ENCODE peak calls at places on chromosomes 5 and 9, in seven cellular contexts. C is cardiac muscle cell, T is astrocyte of the spinal cord, D is cardiac fibroblast, J is AG04449, X is GM23338, Z is left ventricle myocardium inferior. Q is an unnamed sample.

GRCh38 chr9:41229408-41230401 is 40.6 kb upstream of the ZNG1F start:
- DNase-seq in X (peak), T (peak), C (peak), J (no peak), D (peak), Z (no peak), Q (peak)

GRCh38 chr5:112878760-112879159 is 17.7 kb downstream of the SRP19 start:
- DNase-seq in T (peak), Z (no peak), D (peak), X (peak), C (peak), J (no peak), Q (no peak)

GRCh38 chr9:124771867-124772621 is 933 bp upstream of the NR6A1 start:
- DNase-seq in Z (peak), C (peak), J (no peak), X (peak), D (peak), T (peak), Q (peak)

GRCh38 chr5:93249651-93250289 is 331.2 kb downstream of the NR2F1-AS1 start:
- DNase-seq in X (no peak), D (peak), J (no peak), C (peak), Z (no peak), T (peak), Q (peak)

GRCh38 chr9:2496934-2497333 is 124.7 kb upstream of the VLDLR start:
- DNase-seq in X (no peak), D (no peak), T (no peak), J (no peak), C (no peak), Z (no peak), Q (peak)

GRCh38 chr5:179313849-179314521 is 31.3 kb downstream of the ADAMTS2 start:
- DNase-seq in D (peak), C (peak), X (no peak), J (peak), T (peak), Z (peak), Q (peak)

GRCh38 chr9:26863074-26863473 is 29.5 kb downstream of the CAAP1 start:
- DNase-seq in X (peak), J (no peak), C (peak), T (peak), D (peak), Z (no peak), Q (peak)

GRCh38 chr9:76500056-76500455 is 41.1 kb downstream of the GCNT1 start:
- DNase-seq in Z (no peak), T (no peak), C (no peak), J (no peak), D (no peak), X (no peak), Q (no peak)

GRCh38 chr9:69180670-69181069 is 6.6 kb downstream of the TJP2 start:
- DNase-seq in Z (no peak), T (peak), C (peak), D (peak), X (no peak), J (peak), Q (peak)

GRCh38 chr9:71121275-71122168 is at the start of gene TRPM3:
- DNase-seq in T (no peak), D (no peak), J (no peak), X (peak), C (no peak), Z (no peak), Q (no peak)

GRCh38 chr9:114153761-114154596 is 1.4 kb upstream of the COL27A1 start:
- DNase-seq in D (no peak), C (peak), X (peak), Z (no peak), T (no peak), J (no peak), Q (no peak)

GRCh38 chr9:129336130-129336528 is 158.1 kb upstream of the IER5L start:
- DNase-seq in C (peak), D (peak), J (no peak), Z (no peak), T (peak), X (peak), Q (peak)

GRCh38 chr9:129334744-129335080 is 156.7 kb upstream of the IER5L start:
- DNase-seq in C (no peak), X (no peak), Z (no peak), T (no peak), J (no peak), D (no peak), Q (no peak)

GRCh38 chr9:129337287-129338140 is 159.5 kb upstream of the IER5L start:
- DNase-seq in X (no peak), D (no peak), J (no peak), C (peak), T (no peak), Z (no peak), Q (no peak)

GRCh38 chr9:129335456-129336129 is 157.5 kb upstream of the IER5L start:
- DNase-seq in D (no peak), X (peak), C (peak), Z (no peak), T (no peak), J (no peak), Q (no peak)

GRCh38 chr9:129336601-129337286 is 158.7 kb upstream of the IER5L start:
- DNase-seq in J (peak), Z (no peak), X (peak), C (peak), D (peak), T (peak), Q (peak)
- H3K4me3 ChIP-seq in J (peak), Z (peak), X (peak), C (peak), D (peak), T (peak), Q (peak)

GRCh38 chr5:127373858-127374491 is 83.4 kb downstream of the MEGF10 start:
- DNase-seq in Z (no peak), X (peak), T (no peak), C (no peak), J (no peak), D (no peak), Q (no peak)
- TF ChIP-seq CTCF in Z (no peak), X (peak), T (peak), C (peak), J (no peak), D (peak), Q (peak)

GRCh38 chr9:129697956-129698757 is 32.7 kb downstream of the PRRX2 start:
- DNase-seq in T (no peak), Z (peak), D (no peak), C (peak), X (peak), J (no peak), Q (peak)
- H3K4me3 ChIP-seq in T (peak), Z (peak), D (no peak), C (peak), X (peak), J (peak), Q (peak)

DNA sequence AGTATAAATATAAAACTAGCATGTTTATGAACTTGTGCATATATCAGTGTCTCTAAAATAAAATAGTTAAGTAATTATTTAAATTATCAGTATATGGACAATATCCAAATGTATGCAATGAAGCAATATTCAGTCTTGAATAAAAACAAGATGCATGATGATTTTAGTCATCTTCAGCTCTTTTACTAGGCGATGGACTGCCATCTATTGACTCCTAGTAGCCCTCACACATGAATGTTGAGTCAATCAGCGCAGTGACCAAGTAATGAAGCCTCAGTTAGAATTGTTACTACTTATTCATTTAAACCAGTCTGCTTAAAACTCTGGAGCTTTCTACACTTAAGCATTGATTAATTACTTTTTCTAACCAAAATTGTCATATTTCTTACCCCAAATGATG is 92.9 kb upstream of the GRHPR start:
- DNase-seq in J (no peak), D (peak), T (peak), Z (no peak), X (peak), C (peak), Q (peak)
- TF ChIP-seq CTCF in J (peak), D (peak), T (peak), Z (peak), X (peak), C (peak), Q (peak)

GRCh38 chr5:89187883-89188465 is 305.0 kb upstream of the MEF2C start:
- DNase-seq in J (no peak), X (no peak), C (no peak), D (no peak), T (no peak), Z (no peak), Q (no peak)
- H3K4me3 ChIP-seq in J (no peak), X (no peak), C (no peak), D (no peak), T (no peak), Z (no peak), Q (no peak)

DNA sequence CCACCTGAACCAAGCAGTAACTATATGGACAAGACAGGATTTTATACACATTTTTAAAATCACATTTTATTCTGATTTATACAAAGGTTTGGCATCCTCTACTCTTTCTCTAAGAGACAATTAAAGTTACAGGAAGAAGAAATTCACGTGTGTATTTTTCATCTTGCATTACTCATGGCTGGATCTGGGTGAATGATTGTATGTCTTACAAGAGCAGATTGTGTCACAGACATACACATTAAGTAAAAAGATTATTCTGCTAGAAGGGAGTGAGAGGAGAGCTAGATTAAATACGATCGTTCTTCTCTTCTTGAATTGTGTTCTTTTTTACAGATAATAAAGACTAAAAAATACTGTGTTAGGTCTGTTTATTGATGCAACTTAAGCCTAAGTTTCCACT is 20.8 kb upstream of the CEP120 start:
- DNase-seq in D (peak), T (no peak), J (no peak), C (no peak), X (no peak), Z (no peak), Q (no peak)
- TF ChIP-seq CTCF in D (no peak), T (no peak), J (no peak), C (no peak), X (no peak), Z (no peak), Q (no peak)

GRCh38 chr9:93620041-93620506 is 43.7 kb downstream of the PHF2 start:
- DNase-seq in Z (no peak), C (no peak), J (no peak), X (peak), D (no peak), T (no peak), Q (no peak)
- H3K4me3 ChIP-seq in Z (no peak), C (no peak), J (no peak), X (no peak), D (no peak), T (no peak), Q (no peak)

DNA sequence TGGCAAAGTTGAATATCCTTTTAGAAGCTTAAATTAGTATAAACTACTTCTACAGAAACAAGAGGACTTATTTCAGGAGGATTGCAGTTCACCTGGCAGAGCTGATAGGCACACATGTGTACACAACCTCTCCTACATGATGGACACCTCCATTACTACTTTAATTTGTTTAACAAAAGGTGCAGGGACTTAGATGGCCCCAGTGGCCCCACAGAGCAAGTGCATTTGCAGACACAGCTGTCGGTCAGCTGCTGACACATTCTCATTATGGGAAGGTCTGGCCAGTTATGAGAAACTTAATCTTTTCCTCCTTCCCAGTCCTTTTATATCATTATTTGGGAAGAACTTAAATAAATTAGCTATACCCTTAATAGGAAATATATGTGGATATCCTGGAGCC is 28.3 kb downstream of the TDRD7 start:
- DNase-seq in Z (no peak), J (no peak), D (no peak), C (no peak), T (no peak), X (peak), Q (no peak)
- TF ChIP-seq CTCF in Z (no peak), J (no peak), D (no peak), C (no peak), T (no peak), X (no peak), Q (no peak)

DNA sequence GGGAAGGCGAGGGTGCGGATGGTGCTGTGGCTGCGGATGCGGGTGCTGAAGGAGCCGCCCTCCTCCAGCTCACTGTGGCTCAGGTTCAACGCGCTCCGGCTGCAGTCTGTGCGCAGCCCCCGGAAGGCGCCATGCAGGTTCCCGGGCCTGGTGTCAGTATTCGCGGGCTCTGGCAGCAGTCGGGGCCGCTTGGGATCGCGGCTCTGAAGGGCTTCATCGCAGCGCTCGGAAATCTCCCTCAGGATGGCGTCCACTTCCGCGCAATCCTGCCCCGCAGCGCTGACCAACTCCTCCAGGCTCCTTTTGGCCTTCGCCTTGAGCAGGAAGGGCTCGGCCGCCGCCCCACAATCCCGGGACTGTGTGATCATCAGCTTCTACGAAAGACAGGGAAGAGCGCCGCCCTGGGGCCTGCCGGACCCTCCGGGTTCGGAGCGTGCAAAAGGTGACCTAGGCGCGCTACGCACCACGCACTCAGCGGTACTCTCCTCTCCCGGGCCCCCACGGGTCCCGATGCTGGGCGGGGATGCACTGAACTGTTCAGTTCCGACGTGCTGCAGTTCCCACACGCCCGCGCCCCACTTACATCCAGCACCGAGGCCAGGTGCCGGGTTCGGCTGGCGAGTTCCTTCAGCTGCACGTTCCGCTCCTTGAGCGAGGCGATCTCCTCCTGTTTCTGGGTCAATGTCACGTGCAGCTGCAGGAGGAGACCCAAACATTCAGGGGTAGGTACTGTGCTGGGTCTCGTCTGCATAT is 6.5 kb downstream of the MCIDAS start:
- DNase-seq in J (no peak), T (no peak), C (peak), Z (no peak), D (no peak), X (peak), Q (no peak)
- H3K4me3 ChIP-seq in J (peak), T (peak), C (peak), Z (peak), D (peak), X (peak), Q (peak)